ENCODE peak calls at places on chromosomes 11 and 22, in five cellular contexts. H, Q, C, S and G are unnamed samples.

GRCh38 chr11:85316967-85317366 is 310.2 kb downstream of the DLG2 start:
- DNase-seq in H (no peak), C (no peak), S (no peak), Q (no peak), G (no peak)

GRCh38 chr22:31486951-31487350 is 2.7 kb downstream of the EIF4ENIF1 start:
- DNase-seq in C (no peak), S (no peak), Q (no peak), H (no peak), G (no peak)

GRCh38 chr11:57237204-57237681 is at the start of gene APLNR:
- DNase-seq in H (no peak), S (no peak), C (no peak), Q (no peak), G (no peak)

GRCh38 chr11:66115638-66116410 is 45.8 kb downstream of the PACS1 start:
- DNase-seq in H (no peak), S (no peak), Q (no peak), C (no peak), G (no peak)

GRCh38 chr11:61794579-61794978 is 1.9 kb downstream of the FEN1 start:
- DNase-seq in Q (no peak), S (no peak), H (no peak), C (no peak), G (no peak)

GRCh38 chr22:46631113-46631512 is 10.9 kb downstream of the GRAMD4 start:
- DNase-seq in Q (no peak), C (no peak), S (no peak), H (no peak), G (no peak)

GRCh38 chr11:11605181-11605580 is 16.6 kb downstream of the GALNT18 start:
- DNase-seq in H (no peak), S (no peak), C (no peak), Q (no peak), G (no peak)

GRCh38 chr11:22577854-22578253 is 47.8 kb downstream of the FANCF start:
- DNase-seq in H (no peak), C (no peak), S (no peak), Q (no peak), G (no peak)

GRCh38 chr11:83147895-83148294 is 9.0 kb upstream of the PCF11 start:
- DNase-seq in Q (no peak), S (no peak), H (no peak), C (no peak), G (no peak)

GRCh38 chr11:61598886-61599868 is 18.3 kb upstream of the SYT7 start:
- DNase-seq in Q (peak), H (no peak), S (peak), C (no peak), G (peak)

GRCh38 chr22:45832959-45833580 is 143.9 kb downstream of the WNT7B start:
- DNase-seq in C (no peak), H (no peak), Q (no peak), S (no peak), G (no peak)

GRCh38 chr11:70339066-70339465 is 59.3 kb upstream of the CTTN start:
- DNase-seq in H (no peak), Q (no peak), C (no peak), S (no peak), G (no peak)

GRCh38 chr11:66068154-66068821 is 1.8 kb upstream of the PACS1 start:
- DNase-seq in S (peak), C (peak), H (peak), Q (peak), G (peak)

GRCh38 chr11:8025816-8026215 is 38.7 kb downstream of the EIF3F start:
- DNase-seq in S (no peak), H (no peak), Q (no peak), C (no peak), G (no peak)

GRCh38 chr22:50270302-50271010 is at the start of gene MAPK11:
- DNase-seq in C (no peak), Q (peak), H (no peak), S (peak), G (peak)

GRCh38 chr11:27296406-27296994 is 66.5 kb downstream of the CCDC34 start:
- DNase-seq in Q (no peak), C (peak), S (peak), H (peak), G (no peak)

GRCh38 chr22:40112595-40112994 is 65.1 kb upstream of the TNRC6B start:
- DNase-seq in C (no peak), S (no peak), H (no peak), Q (no peak), G (no peak)

GRCh38 chr11:74000307-74000630 is 8.6 kb downstream of the UCP3 start:
- DNase-seq in Q (no peak), H (no peak), C (no peak), S (no peak), G (no peak)

DNA sequence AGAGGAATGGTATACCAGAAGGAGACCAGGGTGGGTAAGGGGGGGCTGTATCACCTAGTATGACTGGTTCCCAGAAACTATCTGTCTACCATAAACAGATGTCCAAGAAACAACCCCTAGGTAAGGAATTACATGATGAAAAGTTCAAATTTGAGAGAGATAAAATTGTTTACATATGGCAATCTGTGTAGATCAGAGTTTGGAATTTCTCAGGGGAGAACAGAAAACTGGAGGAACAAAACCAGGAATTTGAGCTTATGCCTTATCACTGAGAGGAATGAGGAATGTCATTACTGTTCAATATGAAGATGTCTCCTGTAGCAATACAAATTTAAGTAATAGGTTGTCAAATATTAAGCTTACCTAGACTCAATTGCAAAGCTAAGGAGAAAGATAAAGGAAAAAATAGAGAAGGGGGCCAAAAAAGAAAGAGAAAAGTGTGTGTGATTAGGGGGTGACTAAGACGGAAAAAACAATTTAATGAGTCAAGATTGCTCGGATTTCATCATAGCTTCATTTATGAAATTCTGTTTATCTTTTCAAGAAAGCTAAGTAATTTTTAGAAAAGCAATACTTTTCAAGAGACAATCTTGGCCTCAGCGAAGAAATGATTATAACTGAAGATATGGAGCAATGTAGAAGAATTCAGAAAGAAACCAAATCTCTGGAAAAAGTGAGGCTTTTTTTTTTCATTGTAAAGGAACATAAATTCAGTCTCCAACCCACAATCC is 117.8 kb downstream of the APOL5 start:
- DNase-seq in H (no peak), S (no peak), Q (no peak), C (peak), G (no peak)
- TF ChIP-seq MAX in H (no peak), S (no peak), Q (no peak), C (no peak), G (no peak)

GRCh38 chr22:30457964-30458363 is 13.9 kb downstream of the SEC14L3 start:
- DNase-seq in H (no peak), S (no peak), Q (no peak), C (no peak), G (no peak)
- TF ChIP-seq MAX in H (no peak), S (no peak), Q (no peak), C (no peak), G (no peak)

DNA sequence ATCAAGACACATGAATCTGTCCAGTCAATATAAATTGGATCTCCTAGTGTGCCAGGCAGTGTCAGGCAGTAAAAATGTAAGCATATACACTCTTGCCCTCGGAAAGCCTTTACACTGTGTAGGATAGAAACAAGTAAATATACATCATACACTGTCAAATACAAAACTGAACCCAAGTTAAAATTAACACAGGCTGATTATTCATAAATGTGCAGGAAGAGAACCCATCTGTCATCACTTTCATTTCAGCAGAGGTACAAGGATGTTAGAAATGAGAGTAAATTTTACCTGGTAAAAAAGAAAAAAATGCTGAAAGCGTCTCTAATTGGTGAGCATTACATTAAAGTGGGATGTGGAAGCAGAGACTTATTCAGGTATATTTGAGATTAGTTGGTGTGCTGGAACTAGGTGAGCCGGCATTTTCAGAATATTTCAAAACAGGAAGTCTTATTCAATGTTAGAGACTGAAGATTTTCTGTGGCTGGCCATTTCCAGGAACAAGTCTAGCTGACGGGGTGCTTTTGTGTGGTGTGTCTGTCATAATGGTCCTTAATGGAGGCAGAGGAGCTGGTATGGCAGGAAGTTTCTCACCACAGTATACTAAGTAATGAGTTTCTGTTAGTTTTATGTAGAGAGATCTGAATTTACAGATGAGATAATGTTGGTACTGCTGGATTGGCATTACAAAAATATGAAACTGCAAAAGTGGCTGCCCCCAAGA is 192.6 kb downstream of the CASP12 start:
- DNase-seq in H (no peak), Q (no peak), C (no peak), S (no peak), G (no peak)
- TF ChIP-seq MAX in H (no peak), Q (no peak), C (no peak), S (no peak), G (no peak)

DNA sequence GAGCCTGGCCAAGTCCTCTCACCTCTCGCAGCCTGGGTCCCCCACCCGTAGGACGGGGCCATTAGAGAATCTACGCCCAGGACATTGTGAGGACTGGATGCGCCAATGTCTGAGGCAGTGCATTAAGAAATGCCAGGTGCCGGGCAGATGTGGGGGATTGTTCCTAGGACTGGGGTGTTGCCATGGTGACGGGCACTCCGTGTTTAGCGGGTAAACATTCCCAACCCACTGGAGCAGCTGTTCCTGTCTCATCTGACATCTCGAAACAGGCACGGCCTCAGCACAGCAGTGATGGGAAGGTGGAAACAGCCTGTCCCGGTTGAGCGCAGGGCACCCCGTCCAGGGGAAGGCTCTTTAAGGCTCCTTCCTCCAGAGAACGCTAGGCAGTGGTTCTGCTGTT is 99.6 kb upstream of the RTL6 start:
- DNase-seq in Q (no peak), C (no peak), H (no peak), S (peak), G (no peak)
- TF ChIP-seq MAX in Q (no peak), C (no peak), H (no peak), S (no peak), G (no peak)

GRCh38 chr22:48941903-48942625 is 885.6 kb downstream of the BRD1 start:
- DNase-seq in H (no peak), S (no peak), C (no peak), Q (peak), G (no peak)

GRCh38 chr22:48944433-48944755 is 883.3 kb downstream of the BRD1 start:
- DNase-seq in S (no peak), Q (no peak), C (no peak), H (no peak), G (no peak)

GRCh38 chr22:48942698-48943566 is 884.7 kb downstream of the BRD1 start:
- DNase-seq in C (no peak), H (no peak), Q (peak), S (no peak), G (no peak)

GRCh38 chr22:48944756-48945620 is 882.7 kb downstream of the BRD1 start:
- DNase-seq in H (no peak), S (no peak), Q (peak), C (no peak), G (no peak)

DNA sequence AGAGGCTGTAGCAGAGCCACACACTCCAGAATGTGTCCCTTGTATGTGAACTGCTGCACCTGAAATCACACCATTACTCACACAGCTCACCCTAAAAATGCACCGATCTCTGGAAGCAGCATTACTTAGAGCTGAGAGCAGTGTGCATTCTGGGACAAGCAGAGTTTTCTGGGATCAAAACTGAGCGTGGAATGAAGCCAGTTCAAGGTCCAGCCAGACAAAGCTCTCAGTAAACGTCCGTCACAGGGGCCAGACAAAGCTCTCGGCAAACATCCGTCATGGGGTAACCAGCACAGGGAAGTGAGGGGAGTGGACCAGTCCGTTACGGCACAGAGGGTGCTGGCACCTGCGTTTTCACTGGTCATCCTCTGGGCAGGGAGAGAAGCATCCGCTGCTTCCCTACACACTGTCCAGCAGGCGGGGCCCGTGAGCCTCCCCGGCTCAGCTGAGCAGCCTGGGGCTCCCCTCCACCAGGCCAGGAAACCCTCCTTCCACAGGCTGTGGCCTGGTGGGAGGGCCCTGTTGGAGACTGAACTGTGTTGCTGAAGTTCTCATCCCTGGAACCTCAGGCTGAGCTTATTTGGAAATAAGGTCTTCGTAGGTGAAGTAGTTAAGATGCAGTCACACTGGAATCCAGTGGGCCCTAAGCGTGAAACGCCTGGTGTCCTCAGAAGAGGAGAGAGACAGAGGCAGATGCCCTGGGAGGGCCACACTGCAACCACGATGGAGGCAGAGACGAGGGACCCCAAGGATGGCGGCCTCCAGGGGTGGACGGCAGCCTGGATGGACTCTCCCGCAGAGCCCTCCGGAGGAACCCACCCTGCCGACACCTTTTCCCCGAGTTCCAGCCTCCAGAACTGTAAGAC is 883.9 kb downstream of the BRD1 start:
- DNase-seq in C (no peak), Q (peak), S (peak), H (peak), G (peak)
- TF ChIP-seq MAX in C (no peak), Q (peak), S (no peak), H (no peak), G (no peak)

GRCh38 chr11:92810423-92810822 is 159.0 kb upstream of the MTNR1B start:
- DNase-seq in C (no peak), H (no peak), Q (no peak), S (no peak), G (no peak)
- TF ChIP-seq MAX in C (no peak), H (no peak), Q (no peak), S (no peak), G (no peak)

GRCh38 chr11:10409207-10409661 is 45.8 kb upstream of the AMPD3 start:
- DNase-seq in Q (no peak), S (no peak), H (no peak), C (no peak), G (no peak)
- TF ChIP-seq MAX in Q (no peak), S (no peak), H (no peak), C (no peak), G (no peak)